ENCODE peak calls at places on chromosomes 11 and 22, in ten cellular contexts. One of them, this sample, is unnamed.
A peak's percentile ranks its signal among the peaks of the same experiment; 100 is the strongest.

GRCh38 chr11:48263416-48263911 is at the start of gene OR4X1:
- DNase-seq in kidney: no peak
- DNase-seq in naive thymus-derived CD4-positive, alpha-beta T cell: no peak
- DNase-seq in breast epithelium: no peak
- DNase-seq in prostate gland: no peak
- DNase-seq in left ventricle myocardium inferior: no peak
- DNase-seq in A549: no peak
- DNase-seq in fibroblast of lung: no peak
- DNase-seq in coronary artery: no peak
- DNase-seq in right lobe of liver: no peak
- DNase-seq in this sample: no peak

GRCh38 chr11:1335811-1336761 is 26.7 kb upstream of the TOLLIP start:
- DNase-seq in breast epithelium: peak; percentile 62
- DNase-seq in A549: no peak
- DNase-seq in left ventricle myocardium inferior: peak; percentile 50
- DNase-seq in kidney: peak; percentile 89
- DNase-seq in naive thymus-derived CD4-positive, alpha-beta T cell: peak; percentile 63
- DNase-seq in fibroblast of lung: peak; percentile 95
- DNase-seq in prostate gland: peak; percentile 43
- DNase-seq in coronary artery: peak; percentile 87
- DNase-seq in right lobe of liver: peak; percentile 71
- DNase-seq in this sample: no peak

GRCh38 chr11:117685566-117685965 is 111.5 kb downstream of the DSCAML1 start:
- DNase-seq in right lobe of liver: no peak
- DNase-seq in coronary artery: no peak
- DNase-seq in left ventricle myocardium inferior: no peak
- DNase-seq in naive thymus-derived CD4-positive, alpha-beta T cell: no peak
- DNase-seq in A549: no peak
- DNase-seq in fibroblast of lung: no peak
- DNase-seq in breast epithelium: no peak
- DNase-seq in prostate gland: no peak
- DNase-seq in kidney: no peak
- DNase-seq in this sample: no peak

GRCh38 chr11:131418214-131418613 is 47.8 kb downstream of the NTM start:
- DNase-seq in A549: no peak
- DNase-seq in prostate gland: no peak
- DNase-seq in kidney: no peak
- DNase-seq in breast epithelium: no peak
- DNase-seq in coronary artery: no peak
- DNase-seq in naive thymus-derived CD4-positive, alpha-beta T cell: no peak
- DNase-seq in right lobe of liver: no peak
- DNase-seq in left ventricle myocardium inferior: no peak
- DNase-seq in fibroblast of lung: no peak
- DNase-seq in this sample: no peak

GRCh38 chr11:112525270-112525669 is 264.6 kb upstream of the PLET1 start:
- DNase-seq in naive thymus-derived CD4-positive, alpha-beta T cell: no peak
- DNase-seq in breast epithelium: peak; percentile 62
- DNase-seq in prostate gland: no peak
- DNase-seq in left ventricle myocardium inferior: no peak
- DNase-seq in kidney: no peak
- DNase-seq in A549: no peak
- DNase-seq in coronary artery: no peak
- DNase-seq in right lobe of liver: no peak
- DNase-seq in fibroblast of lung: peak; percentile 25
- DNase-seq in this sample: no peak

GRCh38 chr11:63802637-63803414 is 10.4 kb upstream of the SPINDOC start:
- DNase-seq in prostate gland: no peak
- DNase-seq in naive thymus-derived CD4-positive, alpha-beta T cell: no peak
- DNase-seq in kidney: peak; percentile 24
- DNase-seq in right lobe of liver: no peak
- DNase-seq in coronary artery: no peak
- DNase-seq in A549: peak; percentile 51
- DNase-seq in left ventricle myocardium inferior: no peak
- DNase-seq in breast epithelium: no peak
- DNase-seq in fibroblast of lung: peak; percentile 61
- DNase-seq in this sample: no peak

GRCh38 chr11:34719303-34719848 is 98.5 kb downstream of the EHF start:
- DNase-seq in kidney: no peak
- DNase-seq in fibroblast of lung: no peak
- DNase-seq in naive thymus-derived CD4-positive, alpha-beta T cell: no peak
- DNase-seq in A549: no peak
- DNase-seq in right lobe of liver: no peak
- DNase-seq in breast epithelium: no peak
- DNase-seq in left ventricle myocardium inferior: no peak
- DNase-seq in prostate gland: no peak
- DNase-seq in coronary artery: no peak
- DNase-seq in this sample: no peak

GRCh38 chr22:20315337-20316216 is 4.3 kb downstream of the DGCR6L start:
- DNase-seq in left ventricle myocardium inferior: no peak
- DNase-seq in prostate gland: peak; percentile 2
- DNase-seq in kidney: peak; percentile 67
- DNase-seq in fibroblast of lung: no peak
- DNase-seq in right lobe of liver: no peak
- DNase-seq in naive thymus-derived CD4-positive, alpha-beta T cell: no peak
- DNase-seq in coronary artery: peak; percentile 69
- DNase-seq in A549: no peak
- DNase-seq in breast epithelium: peak; percentile 13
- DNase-seq in this sample: no peak

GRCh38 chr11:11866203-11866602 is 24.4 kb downstream of the USP47 start:
- DNase-seq in fibroblast of lung: no peak
- DNase-seq in kidney: no peak
- DNase-seq in A549: no peak
- DNase-seq in naive thymus-derived CD4-positive, alpha-beta T cell: no peak
- DNase-seq in breast epithelium: no peak
- DNase-seq in left ventricle myocardium inferior: no peak
- DNase-seq in coronary artery: no peak
- DNase-seq in right lobe of liver: no peak
- DNase-seq in prostate gland: no peak
- DNase-seq in this sample: no peak

GRCh38 chr11:117199916-117200812 is 994 bp downstream of the TAGLN start:
- DNase-seq in left ventricle myocardium inferior: no peak
- DNase-seq in coronary artery: no peak
- DNase-seq in kidney: no peak
- DNase-seq in A549: no peak
- DNase-seq in breast epithelium: no peak
- DNase-seq in right lobe of liver: no peak
- DNase-seq in naive thymus-derived CD4-positive, alpha-beta T cell: no peak
- DNase-seq in fibroblast of lung: no peak
- DNase-seq in prostate gland: no peak
- DNase-seq in this sample: no peak

GRCh38 chr11:75463106-75463774 is 30.2 kb upstream of the KLHL35 start:
- DNase-seq in fibroblast of lung: peak; percentile 12
- DNase-seq in A549: no peak
- DNase-seq in prostate gland: no peak
- DNase-seq in coronary artery: no peak
- DNase-seq in right lobe of liver: no peak
- DNase-seq in left ventricle myocardium inferior: no peak
- DNase-seq in breast epithelium: no peak
- DNase-seq in naive thymus-derived CD4-positive, alpha-beta T cell: no peak
- DNase-seq in kidney: no peak
- DNase-seq in this sample: no peak

GRCh38 chr11:128725630-128726461 is 32.0 kb downstream of the FLI1 start:
- DNase-seq in left ventricle myocardium inferior: no peak
- DNase-seq in breast epithelium: no peak
- DNase-seq in kidney: no peak
- DNase-seq in right lobe of liver: no peak
- DNase-seq in naive thymus-derived CD4-positive, alpha-beta T cell: peak; percentile 86
- DNase-seq in fibroblast of lung: peak; percentile 41
- DNase-seq in prostate gland: no peak
- DNase-seq in A549: no peak
- DNase-seq in coronary artery: no peak
- DNase-seq in this sample: no peak

GRCh38 chr22:25942989-25943411 is 201.0 kb downstream of the MYO18B start:
- DNase-seq in right lobe of liver: no peak
- DNase-seq in fibroblast of lung: no peak
- DNase-seq in A549: no peak
- DNase-seq in kidney: no peak
- DNase-seq in breast epithelium: no peak
- DNase-seq in naive thymus-derived CD4-positive, alpha-beta T cell: no peak
- DNase-seq in prostate gland: no peak
- DNase-seq in left ventricle myocardium inferior: peak; percentile 72
- DNase-seq in coronary artery: no peak
- DNase-seq in this sample: no peak

GRCh38 chr11:24386551-24387404 is 110.1 kb upstream of the LUZP2 start:
- DNase-seq in left ventricle myocardium inferior: no peak
- DNase-seq in coronary artery: no peak
- DNase-seq in prostate gland: no peak
- DNase-seq in breast epithelium: no peak
- DNase-seq in naive thymus-derived CD4-positive, alpha-beta T cell: no peak
- DNase-seq in A549: no peak
- DNase-seq in right lobe of liver: no peak
- DNase-seq in kidney: no peak
- DNase-seq in fibroblast of lung: peak; percentile 69
- DNase-seq in this sample: no peak

GRCh38 chr22:29912605-29913398 is 29.8 kb downstream of the MTMR3 start:
- DNase-seq in breast epithelium: no peak
- DNase-seq in naive thymus-derived CD4-positive, alpha-beta T cell: no peak
- DNase-seq in coronary artery: no peak
- DNase-seq in kidney: no peak
- DNase-seq in prostate gland: no peak
- DNase-seq in A549: no peak
- DNase-seq in right lobe of liver: no peak
- DNase-seq in fibroblast of lung: peak; percentile 92
- DNase-seq in left ventricle myocardium inferior: no peak
- DNase-seq in this sample: no peak

GRCh38 chr11:465896-466538 is 15.9 kb downstream of the PTDSS2 start:
- DNase-seq in naive thymus-derived CD4-positive, alpha-beta T cell: no peak
- DNase-seq in left ventricle myocardium inferior: no peak
- DNase-seq in breast epithelium: no peak
- DNase-seq in kidney: no peak
- DNase-seq in fibroblast of lung: no peak
- DNase-seq in prostate gland: no peak
- DNase-seq in right lobe of liver: no peak
- DNase-seq in coronary artery: no peak
- DNase-seq in A549: no peak
- DNase-seq in this sample: no peak

GRCh38 chr22:24096401-24097115 is 84.7 kb upstream of the SUSD2 start:
- DNase-seq in breast epithelium: no peak
- DNase-seq in left ventricle myocardium inferior: no peak
- DNase-seq in right lobe of liver: peak; percentile 39
- DNase-seq in coronary artery: peak; percentile 65
- DNase-seq in fibroblast of lung: no peak
- DNase-seq in naive thymus-derived CD4-positive, alpha-beta T cell: no peak
- DNase-seq in A549: no peak
- DNase-seq in kidney: peak; percentile 60
- DNase-seq in prostate gland: no peak
- DNase-seq in this sample: peak; percentile 56

GRCh38 chr11:128877726-128878125 is 10.6 kb upstream of the KCNJ1 start:
- DNase-seq in prostate gland: no peak
- DNase-seq in breast epithelium: no peak
- DNase-seq in naive thymus-derived CD4-positive, alpha-beta T cell: no peak
- DNase-seq in A549: no peak
- DNase-seq in kidney: no peak
- DNase-seq in left ventricle myocardium inferior: no peak
- DNase-seq in right lobe of liver: no peak
- DNase-seq in fibroblast of lung: no peak
- DNase-seq in coronary artery: no peak
- DNase-seq in this sample: no peak

GRCh38 chr11:60454212-60454611 is 1.4 kb upstream of the MS4A1 start:
- DNase-seq in coronary artery: no peak
- DNase-seq in prostate gland: no peak
- DNase-seq in breast epithelium: no peak
- DNase-seq in left ventricle myocardium inferior: no peak
- DNase-seq in A549: no peak
- DNase-seq in right lobe of liver: no peak
- DNase-seq in fibroblast of lung: no peak
- DNase-seq in kidney: no peak
- DNase-seq in naive thymus-derived CD4-positive, alpha-beta T cell: no peak
- DNase-seq in this sample: no peak

GRCh38 chr11:60459345-60459744 is 3.7 kb downstream of the MS4A1 start:
- DNase-seq in kidney: no peak
- DNase-seq in breast epithelium: no peak
- DNase-seq in fibroblast of lung: no peak
- DNase-seq in right lobe of liver: no peak
- DNase-seq in left ventricle myocardium inferior: no peak
- DNase-seq in prostate gland: no peak
- DNase-seq in A549: no peak
- DNase-seq in coronary artery: no peak
- DNase-seq in naive thymus-derived CD4-positive, alpha-beta T cell: no peak
- DNase-seq in this sample: no peak

GRCh38 chr11:60455531-60456042 is at the start of gene MS4A1:
- DNase-seq in naive thymus-derived CD4-positive, alpha-beta T cell: no peak
- DNase-seq in prostate gland: no peak
- DNase-seq in left ventricle myocardium inferior: no peak
- DNase-seq in kidney: no peak
- DNase-seq in fibroblast of lung: no peak
- DNase-seq in A549: no peak
- DNase-seq in coronary artery: no peak
- DNase-seq in right lobe of liver: no peak
- DNase-seq in breast epithelium: no peak
- DNase-seq in this sample: no peak

GRCh38 chr11:60457576-60457975 is 1.9 kb downstream of the MS4A1 start:
- DNase-seq in breast epithelium: no peak
- DNase-seq in coronary artery: no peak
- DNase-seq in A549: no peak
- DNase-seq in kidney: no peak
- DNase-seq in right lobe of liver: no peak
- DNase-seq in naive thymus-derived CD4-positive, alpha-beta T cell: no peak
- DNase-seq in fibroblast of lung: no peak
- DNase-seq in left ventricle myocardium inferior: no peak
- DNase-seq in prostate gland: no peak
- DNase-seq in this sample: no peak
- H3K27ac ChIP-seq in breast epithelium: no peak overlapping the region
- H3K27ac ChIP-seq in coronary artery: no peak overlapping the region
- H3K27ac ChIP-seq in A549: no peak overlapping the region
- H3K27ac ChIP-seq in kidney: no peak overlapping the region
- H3K27ac ChIP-seq in right lobe of liver: no peak overlapping the region
- H3K27ac ChIP-seq in naive thymus-derived CD4-positive, alpha-beta T cell: no peak overlapping the region
- H3K27ac ChIP-seq in fibroblast of lung: no peak overlapping the region
- H3K27ac ChIP-seq in left ventricle myocardium inferior: no peak overlapping the region
- H3K27ac ChIP-seq in prostate gland: no peak overlapping the region
- H3K27ac ChIP-seq in this sample: no peak overlapping the region

GRCh38 chr22:40203568-40203967 is 25.8 kb downstream of the TNRC6B start:
- DNase-seq in naive thymus-derived CD4-positive, alpha-beta T cell: peak; percentile 66
- DNase-seq in fibroblast of lung: peak; percentile 34
- DNase-seq in breast epithelium: no peak
- DNase-seq in coronary artery: no peak
- DNase-seq in right lobe of liver: no peak
- DNase-seq in kidney: no peak
- DNase-seq in prostate gland: no peak
- DNase-seq in left ventricle myocardium inferior: no peak
- DNase-seq in A549: no peak
- DNase-seq in this sample: no peak
- H3K27ac ChIP-seq in naive thymus-derived CD4-positive, alpha-beta T cell: peak overlapping the region; percentile 54
- H3K27ac ChIP-seq in fibroblast of lung: no peak overlapping the region
- H3K27ac ChIP-seq in breast epithelium: peak overlapping the region; percentile 69
- H3K27ac ChIP-seq in coronary artery: no peak overlapping the region
- H3K27ac ChIP-seq in right lobe of liver: no peak overlapping the region
- H3K27ac ChIP-seq in kidney: no peak overlapping the region
- H3K27ac ChIP-seq in prostate gland: no peak overlapping the region
- H3K27ac ChIP-seq in left ventricle myocardium inferior: peak overlapping the region; percentile 80
- H3K27ac ChIP-seq in A549: no peak overlapping the region
- H3K27ac ChIP-seq in this sample: no peak overlapping the region

GRCh38 chr11:19978668-19979518 is 181.4 kb downstream of the DBX1 start:
- DNase-seq in breast epithelium: peak; percentile 52
- DNase-seq in fibroblast of lung: peak; percentile 95
- DNase-seq in naive thymus-derived CD4-positive, alpha-beta T cell: no peak
- DNase-seq in left ventricle myocardium inferior: no peak
- DNase-seq in right lobe of liver: no peak
- DNase-seq in A549: peak; percentile 57
- DNase-seq in kidney: no peak
- DNase-seq in coronary artery: no peak
- DNase-seq in prostate gland: peak; percentile 46
- DNase-seq in this sample: peak; percentile 68
- H3K27ac ChIP-seq in breast epithelium: peak overlapping the region; percentile 81
- H3K27ac ChIP-seq in fibroblast of lung: peak overlapping the region; percentile 1
- H3K27ac ChIP-seq in naive thymus-derived CD4-positive, alpha-beta T cell: no peak overlapping the region
- H3K27ac ChIP-seq in left ventricle myocardium inferior: no peak overlapping the region
- H3K27ac ChIP-seq in right lobe of liver: peak overlapping the region; percentile 79
- H3K27ac ChIP-seq in A549: peak overlapping the region; percentile 91
- H3K27ac ChIP-seq in kidney: no peak overlapping the region
- H3K27ac ChIP-seq in coronary artery: peak overlapping the region; percentile 3
- H3K27ac ChIP-seq in prostate gland: no peak overlapping the region
- H3K27ac ChIP-seq in this sample: peak overlapping the region; percentile 15

GRCh38 chr22:22920910-22921550 is 33.4 kb downstream of the IGLL5 start:
- DNase-seq in naive thymus-derived CD4-positive, alpha-beta T cell: no peak
- DNase-seq in breast epithelium: no peak
- DNase-seq in prostate gland: no peak
- DNase-seq in A549: no peak
- DNase-seq in fibroblast of lung: no peak
- DNase-seq in left ventricle myocardium inferior: no peak
- DNase-seq in right lobe of liver: no peak
- DNase-seq in kidney: no peak
- DNase-seq in coronary artery: no peak
- DNase-seq in this sample: no peak
- H3K27ac ChIP-seq in naive thymus-derived CD4-positive, alpha-beta T cell: no peak overlapping the region
- H3K27ac ChIP-seq in breast epithelium: no peak overlapping the region
- H3K27ac ChIP-seq in prostate gland: no peak overlapping the region
- H3K27ac ChIP-seq in A549: no peak overlapping the region
- H3K27ac ChIP-seq in fibroblast of lung: no peak overlapping the region
- H3K27ac ChIP-seq in left ventricle myocardium inferior: no peak overlapping the region
- H3K27ac ChIP-seq in right lobe of liver: no peak overlapping the region
- H3K27ac ChIP-seq in kidney: no peak overlapping the region
- H3K27ac ChIP-seq in coronary artery: no peak overlapping the region
- H3K27ac ChIP-seq in this sample: no peak overlapping the region

This sample was measured in upper lobe of right lung.